ENCODE peak calls at places on chromosomes 4 and X, in seven cellular contexts. F is heart right ventricle; E is Caco-2; J is GM23248; A is AG10803; Z is stimulated activated naive CD4-positive, alpha-beta T cell; V is NCI-H2081. P is an unnamed sample.
A peak's percentile ranks its signal among the peaks of the same experiment; 100 is the strongest.

GRCh38 chr4:99815597-99816011 is 1.0 kb upstream of the DAPP1 start:
- DNase-seq in Z (no peak), A (no peak), E (no peak), J (peak; percentile 29), V (peak; percentile 54), F (no peak), P (no peak)

GRCh38 chrX:145910017-145910416 is 92.4 kb downstream of the SLITRK2 start:
- DNase-seq in A (no peak), Z (no peak), V (no peak), F (no peak), J (no peak), E (no peak), P (no peak)

GRCh38 chr4:140049024-140049923 is 104.7 kb downstream of the MAML3 start:
- DNase-seq in Z (peak; percentile 58), J (peak; percentile 62), V (peak; percentile 97), A (peak; percentile 49), E (peak; percentile 80), F (peak; percentile 15), P (no peak)

GRCh38 chr4:154329268-154329858 is 162.2 kb downstream of the DCHS2 start:
- DNase-seq in A (peak; percentile 35), Z (no peak), E (no peak), F (no peak), J (peak; percentile 68), V (no peak), P (no peak)

GRCh38 chr4:78764498-78764961 is 11.6 kb upstream of the BMP2K start:
- DNase-seq in J (peak; percentile 70), Z (no peak), F (no peak), E (no peak), V (no peak), A (no peak), P (no peak)

GRCh38 chr4:10057023-10057395 is 35.7 kb upstream of the SLC2A9 start:
- DNase-seq in V (no peak), J (no peak), E (no peak), Z (no peak), F (no peak), A (no peak), P (no peak)

GRCh38 chr4:56817840-56818491 is 3.5 kb downstream of the SPINK2 start:
- DNase-seq in J (no peak), V (no peak), A (no peak), E (no peak), F (no peak), Z (peak; percentile 62), P (no peak)

GRCh38 chr4:75678965-75679364 is 5.8 kb upstream of the G3BP2 start:
- DNase-seq in V (no peak), E (no peak), F (no peak), Z (no peak), J (peak; percentile 21), A (no peak), P (no peak)

GRCh38 chr4:141127884-141128283 is 5.4 kb downstream of the RNF150 start:
- DNase-seq in Z (no peak), F (no peak), V (no peak), E (no peak), J (peak; percentile 37), A (peak; percentile 61), P (no peak)